ENCODE peak calls at places on chromosomes 6 and 20, in ten cellular contexts. F is stimulated activated CD8-positive, alpha-beta memory T cell treated with anti-CD3 and anti-CD28 coated beads, Interleukin-7, amount 100 ng/mL, for 4 hours; U is substantia nigra; N is epithelial cell of esophagus; X is DMS79; I is DND-41; M is HEK293T; S is hepatocyte; V is effector memory CD8-positive, alpha-beta T cell; L is cardiac fibroblast. J is an unnamed sample.

GRCh38 chr6:167127785-167128531 is 5.1 kb downstream of the CCR6 start:
- DNase-seq in F (no peak), U (no peak), N (no peak), X (no peak), I (no peak), M (no peak), S (no peak), V (no peak), L (no peak), J (no peak)

GRCh38 chr6:111831408-111831807 is 41.8 kb downstream of the FYN start:
- DNase-seq in F (no peak), U (no peak), N (no peak), X (no peak), I (no peak), M (no peak), S (no peak), V (no peak), L (no peak), J (no peak)

GRCh38 chr6:118288355-118289124 is 259.6 kb upstream of the PLN start:
- DNase-seq in F (no peak), U (no peak), N (no peak), X (no peak), I (no peak), M (no peak), S (no peak), V (no peak), L (peak), J (no peak)

GRCh38 chr20:49252556-49253350 is 25.1 kb downstream of the ZNFX1 start:
- DNase-seq in F (no peak), U (no peak), N (no peak), X (no peak), I (no peak), M (no peak), S (no peak), V (no peak), L (no peak), J (no peak)

GRCh38 chr6:116667620-116668019 is 946 bp downstream of the ZUP1 start:
- DNase-seq in F (no peak), U (no peak), N (peak), X (peak), I (no peak), M (no peak), S (no peak), V (no peak), L (no peak), J (no peak)

GRCh38 chr20:2451939-2452732 is 18.5 kb downstream of the SNRPB start:
- DNase-seq in F (peak), U (peak), N (peak), X (peak), I (peak), M (peak), S (peak), V (peak), L (peak), J (peak)

GRCh38 chr6:106766201-106766600 is 136.8 kb downstream of the QRSL1 start:
- DNase-seq in F (no peak), U (no peak), N (no peak), X (no peak), I (no peak), M (no peak), S (no peak), V (no peak), L (no peak), J (no peak)

GRCh38 chr6:27630727-27631613 is 158.1 kb upstream of the ZNF184 start:
- DNase-seq in F (no peak), U (no peak), N (peak), X (no peak), I (no peak), M (peak), S (peak), V (no peak), L (peak), J (no peak)

GRCh38 chr20:21505161-21505809 is 8.6 kb downstream of the NKX2-2 start:
- DNase-seq in F (peak), U (peak), N (peak), X (no peak), I (peak), M (peak), S (peak), V (peak), L (peak), J (no peak)

GRCh38 chr6:13331516-13332348 is 3.4 kb upstream of the TBC1D7 start:
- DNase-seq in F (no peak), U (no peak), N (peak), X (no peak), I (no peak), M (no peak), S (peak), V (no peak), L (peak), J (no peak)

GRCh38 chr20:9615766-9616454 is 101.5 kb downstream of the LAMP5 start:
- DNase-seq in F (no peak), U (no peak), N (no peak), X (no peak), I (no peak), M (no peak), S (no peak), V (no peak), L (no peak), J (no peak)

GRCh38 chr20:4730782-4731181 is 9.1 kb downstream of the PRND start:
- DNase-seq in F (no peak), U (no peak), N (peak), X (no peak), I (peak), M (no peak), S (peak), V (no peak), L (peak), J (no peak)

GRCh38 chr20:53930651-53931504 is 139.5 kb downstream of the BCAS1 start:
- DNase-seq in F (no peak), U (no peak), N (peak), X (no peak), I (no peak), M (no peak), S (no peak), V (no peak), L (peak), J (no peak)

GRCh38 chr6:161444464-161444863 is 170.6 kb upstream of the AGPAT4 start:
- DNase-seq in F (no peak), U (peak), N (peak), X (no peak), I (no peak), M (no peak), S (no peak), V (no peak), L (no peak), J (no peak)

GRCh38 chr20:1860446-1860845 is 34.8 kb upstream of the SIRPA start:
- DNase-seq in F (no peak), U (no peak), N (peak), X (no peak), I (no peak), M (no peak), S (no peak), V (no peak), L (peak), J (peak)

GRCh38 chr20:61170521-61170920 is 81.5 kb upstream of the CDH4 start:
- DNase-seq in F (no peak), U (no peak), N (no peak), X (no peak), I (no peak), M (no peak), S (no peak), V (no peak), L (no peak), J (no peak)

GRCh38 chr20:6533828-6534388 is 233.6 kb upstream of the BMP2 start:
- DNase-seq in F (no peak), U (no peak), N (peak), X (no peak), I (no peak), M (no peak), S (peak), V (no peak), L (peak), J (peak)

GRCh38 chr6:125140808-125141207 is 12.8 kb upstream of the TPD52L1 start:
- DNase-seq in F (no peak), U (no peak), N (no peak), X (no peak), I (no peak), M (no peak), S (no peak), V (no peak), L (peak), J (peak)

GRCh38 chr6:166563805-166564204 is 22.7 kb downstream of the RAMACL start:
- DNase-seq in F (no peak), U (no peak), N (no peak), X (no peak), I (no peak), M (no peak), S (no peak), V (no peak), L (no peak), J (no peak)

GRCh38 chr6:141203902-141204575 is 928.7 kb upstream of the GJE1 start:
- DNase-seq in F (no peak), U (no peak), N (peak), X (no peak), I (no peak), M (no peak), S (no peak), V (no peak), L (peak), J (peak)

GRCh38 chr6:105459884-105460283 is 57.0 kb upstream of the PREP start:
- DNase-seq in F (no peak), U (no peak), N (peak), X (no peak), I (no peak), M (no peak), S (no peak), V (no peak), L (peak), J (peak)

GRCh38 chr6:15758631-15759215 is 95.9 kb upstream of the DTNBP1 start:
- DNase-seq in F (no peak), U (no peak), N (no peak), X (no peak), I (no peak), M (no peak), S (no peak), V (no peak), L (no peak), J (no peak)

GRCh38 chr6:125230674-125231073 is 71.1 kb downstream of the HDDC2 start:
- DNase-seq in F (no peak), U (no peak), N (no peak), X (no peak), I (no peak), M (no peak), S (no peak), V (no peak), L (no peak), J (no peak)

GRCh38 chr6:137827977-137828815 is 38.9 kb upstream of the TNFAIP3 start:
- DNase-seq in F (no peak), U (no peak), N (peak), X (no peak), I (no peak), M (no peak), S (no peak), V (no peak), L (no peak), J (no peak)

GRCh38 chr20:12152996-12153395 is 235.3 kb downstream of the BTBD3 start:
- DNase-seq in F (no peak), U (no peak), N (peak), X (no peak), I (no peak), M (no peak), S (no peak), V (no peak), L (peak), J (peak)

GRCh38 chr6:152112503-152113261 is 305.2 kb downstream of the ESR1 start:
- DNase-seq in F (no peak), U (no peak), N (no peak), X (no peak), I (no peak), M (no peak), S (no peak), V (no peak), L (no peak), J (no peak)

GRCh38 chr6:112606726-112607125 is 259.6 kb downstream of the RFPL4B start:
- DNase-seq in F (no peak), U (no peak), N (no peak), X (no peak), I (no peak), M (no peak), S (no peak), V (no peak), L (no peak), J (no peak)

GRCh38 chr6:5899216-5900045 is 107.3 kb downstream of the NRN1 start:
- DNase-seq in F (no peak), U (no peak), N (no peak), X (no peak), I (no peak), M (no peak), S (no peak), V (no peak), L (no peak), J (peak)